ENCODE peak calls at places on chromosomes 3 and 15, in five cellular contexts. Q is occipital lobe, W is NCI-H1092 treated with DMSO at 0.1 percent for 48 hours, P is mucosa of descending colon, N is GM12891. Y is an unnamed sample.

GRCh38 chr3:195570344-195570743 is 13.4 kb downstream of the APOD start:
- DNase-seq in Q (no peak), W (no peak), P (no peak), N (no peak), Y (no peak)

GRCh38 chr3:14780927-14781507 is 37.7 kb upstream of the FGD5 start:
- DNase-seq in Q (no peak), W (peak; percentile 30), P (peak; percentile 67), N (peak; percentile 55), Y (peak; percentile 8)

GRCh38 chr15:65584241-65584640 is 26.7 kb downstream of the INTS14 start:
- DNase-seq in Q (no peak), W (no peak), P (no peak), N (no peak), Y (no peak)

GRCh38 chr15:40240619-40241304 is 1.9 kb downstream of the PAK6 start:
- DNase-seq in Q (no peak), W (no peak), P (no peak), N (no peak), Y (no peak)

GRCh38 chr3:111582114-111582461 is 13.1 kb downstream of the ZBED2 start:
- DNase-seq in Q (no peak), W (no peak), P (no peak), N (no peak), Y (no peak)

GRCh38 chr3:15726043-15726442 is 71.7 kb downstream of the ANKRD28 start:
- DNase-seq in Q (no peak), W (no peak), P (no peak), N (peak; percentile 5), Y (no peak)

GRCh38 chr3:150790621-150791020 is 27.7 kb upstream of the SIAH2 start:
- DNase-seq in Q (no peak), W (no peak), P (no peak), N (no peak), Y (no peak)

GRCh38 chr3:23735575-23736326 is 70.0 kb upstream of the UBE2E1 start:
- DNase-seq in Q (no peak), W (peak; percentile 88), P (no peak), N (no peak), Y (no peak)

GRCh38 chr15:63986751-63987341 is 59.4 kb downstream of the DAPK2 start:
- DNase-seq in Q (no peak), W (no peak), P (no peak), N (no peak), Y (no peak)

GRCh38 chr3:71304684-71305083 is 278.8 kb downstream of the FOXP1 start:
- DNase-seq in Q (no peak), W (no peak), P (peak; percentile 45), N (no peak), Y (no peak)

GRCh38 chr15:80568298-80568697 is 126.8 kb upstream of the ABHD17C start:
- DNase-seq in Q (peak; percentile 47), W (no peak), P (no peak), N (no peak), Y (no peak)

GRCh38 chr3:52458031-52458760 is 2.8 kb downstream of the NISCH start:
- DNase-seq in Q (no peak), W (no peak), P (no peak), N (no peak), Y (no peak)

GRCh38 chr3:86982883-86983282 is 8.1 kb downstream of the VGLL3 start:
- DNase-seq in Q (no peak), W (no peak), P (no peak), N (no peak), Y (no peak)

GRCh38 chr3:108899530-108899929 is 54.1 kb downstream of the GUCA1C start:
- DNase-seq in Q (no peak), W (no peak), P (no peak), N (no peak), Y (no peak)

GRCh38 chr3:165800970-165801369 is 36.3 kb downstream of the BCHE start:
- DNase-seq in Q (no peak), W (no peak), P (no peak), N (no peak), Y (no peak)

GRCh38 chr15:94252906-94253305 is 21.5 kb downstream of the MCTP2 start:
- DNase-seq in Q (no peak), W (no peak), P (no peak), N (no peak), Y (no peak)

GRCh38 chr3:56737001-56737400 is 53.9 kb upstream of the TASOR start:
- DNase-seq in Q (no peak), W (no peak), P (no peak), N (no peak), Y (no peak)

GRCh38 chr3:198079771-198080520 is 119.9 kb downstream of the LMLN start:
- DNase-seq in Q (peak; percentile 16), W (no peak), P (peak; percentile 3), N (no peak), Y (peak; percentile 30)

GRCh38 chr15:73716417-73716816 is 32.2 kb downstream of the CD276 start:
- DNase-seq in Q (no peak), W (peak; percentile 51), P (no peak), N (no peak), Y (no peak)

GRCh38 chr3:117052356-117052755 is 342.8 kb downstream of the TUSC7 start:
- DNase-seq in Q (no peak), W (no peak), P (no peak), N (no peak), Y (no peak)

GRCh38 chr3:160016972-160017371 is 28.3 kb downstream of the IL12A start:
- DNase-seq in Q (no peak), W (no peak), P (no peak), N (no peak), Y (no peak)

GRCh38 chr15:80984856-80985255 is 4.8 kb downstream of the MESD start:
- DNase-seq in Q (no peak), W (no peak), P (peak; percentile 26), N (no peak), Y (no peak)

GRCh38 chr3:127030328-127031045 is 47.6 kb downstream of the PLXNA1 start:
- DNase-seq in Q (no peak), W (no peak), P (no peak), N (no peak), Y (no peak)

GRCh38 chr3:63724987-63725386 is 72.5 kb downstream of the SNTN start:
- DNase-seq in Q (peak; percentile 3), W (no peak), P (no peak), N (no peak), Y (no peak)

GRCh38 chr3:104598848-104599501 is 767.7 kb upstream of the ALCAM start:
- DNase-seq in Q (no peak), W (peak; percentile 33), P (peak; percentile 20), N (no peak), Y (no peak)

GRCh38 chr15:100250166-100250800 is 91.5 kb downstream of the ADAMTS17 start:
- DNase-seq in Q (no peak), W (no peak), P (no peak), N (no peak), Y (no peak)

GRCh38 chr3:126348308-126348920 is 8.8 kb downstream of the KLF15 start:
- DNase-seq in Q (no peak), W (no peak), P (no peak), N (no peak), Y (no peak)

GRCh38 chr3:148534089-148534988 is 163.4 kb upstream of the AGTR1 start:
- DNase-seq in Q (no peak), W (no peak), P (no peak), N (no peak), Y (no peak)